ENCODE peak calls at places on chromosomes 1 and 21, in nine cellular contexts. Y, R, K, G, H, D, W, S and Q are unnamed samples.

GRCh38 chr1:65564493-65564892 is 144.0 kb downstream of the LEPR start:
- DNase-seq in Y (no peak), R (no peak), K (no peak), G (no peak), H (no peak), D (no peak), W (no peak), S (no peak), Q (no peak)

GRCh38 chr1:25997759-25998074 is at the start of gene PAFAH2:
- DNase-seq in Y (no peak), R (no peak), K (no peak), G (no peak), H (no peak), D (no peak), W (no peak), S (no peak), Q (no peak)

GRCh38 chr1:93448983-93449805 is 1.3 kb downstream of the FNBP1L start:
- DNase-seq in Y (no peak), R (no peak), K (no peak), G (peak; percentile 65), H (no peak), D (no peak), W (peak; percentile 56), S (no peak), Q (peak; percentile 48)

GRCh38 chr1:56284933-56285332 is 294.4 kb downstream of the PLPP3 start:
- DNase-seq in Y (peak; percentile 77), R (no peak), K (peak; percentile 65), G (peak; percentile 72), H (peak; percentile 68), D (no peak), W (peak; percentile 27), S (no peak), Q (no peak)

GRCh38 chr21:33403128-33403785 is at the start of gene IFNGR2:
- DNase-seq in Y (no peak), R (peak; percentile 50), K (no peak), G (no peak), H (peak; percentile 70), D (no peak), W (no peak), S (peak; percentile 70), Q (no peak)

GRCh38 chr1:51916587-51917405 is 38.3 kb upstream of the NRDC start:
- DNase-seq in Y (no peak), R (no peak), K (no peak), G (peak; percentile 62), H (no peak), D (no peak), W (peak; percentile 20), S (no peak), Q (peak; percentile 77)

GRCh38 chr1:184836934-184837698 is 82.5 kb upstream of the EDEM3 start:
- DNase-seq in Y (no peak), R (no peak), K (no peak), G (no peak), H (no peak), D (no peak), W (no peak), S (no peak), Q (no peak)

GRCh38 chr1:89198081-89198480 is 661 bp downstream of the GBP4 start:
- DNase-seq in Y (no peak), R (no peak), K (no peak), G (no peak), H (no peak), D (no peak), W (no peak), S (no peak), Q (no peak)

GRCh38 chr1:170150921-170151320 is 5.2 kb downstream of the NTMT2 start:
- DNase-seq in Y (no peak), R (no peak), K (no peak), G (no peak), H (no peak), D (no peak), W (no peak), S (no peak), Q (no peak)

GRCh38 chr1:85991261-85991660 is 165.3 kb downstream of the COL24A1 start:
- DNase-seq in Y (no peak), R (no peak), K (no peak), G (no peak), H (no peak), D (no peak), W (no peak), S (no peak), Q (no peak)

GRCh38 chr21:36065497-36066036 is 4.3 kb upstream of the CBR1 start:
- DNase-seq in Y (no peak), R (no peak), K (no peak), G (peak; percentile 65), H (no peak), D (no peak), W (peak; percentile 66), S (no peak), Q (peak; percentile 74)

GRCh38 chr1:7561331-7561921 is 209.7 kb upstream of the VAMP3 start:
- DNase-seq in Y (no peak), R (no peak), K (no peak), G (peak; percentile 25), H (no peak), D (no peak), W (no peak), S (no peak), Q (no peak)
- TF ChIP-seq CTCF in Y (peak; percentile 31), R (peak; percentile 34), K (peak; percentile 37), G (peak; percentile 35), H (no peak), D (no peak), W (no peak), S (peak; percentile 73), Q (peak; percentile 47)

DNA sequence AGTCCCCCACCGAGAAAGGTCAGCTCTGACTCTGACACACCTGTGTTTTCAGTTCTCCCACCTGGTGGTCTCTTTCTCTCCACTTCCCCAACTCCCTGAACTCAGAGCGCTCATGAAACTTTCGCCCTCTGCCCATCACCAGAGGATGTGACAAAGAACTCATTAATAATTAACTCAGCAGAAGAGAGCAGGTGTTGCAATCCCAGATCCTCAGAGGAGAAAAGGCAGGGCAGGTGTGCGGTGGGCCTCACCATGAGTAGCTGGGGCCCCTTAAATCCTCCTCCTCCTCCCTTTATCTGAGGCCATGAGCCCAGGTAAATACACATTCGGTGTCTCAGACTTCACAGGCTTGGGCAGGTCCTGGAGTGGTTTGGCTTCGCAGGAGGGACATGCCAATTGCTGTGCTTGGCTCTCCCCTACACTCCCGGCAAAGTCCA is 1.7 kb upstream of the LAMB3 start:
- DNase-seq in Y (no peak), R (no peak), K (no peak), G (no peak), H (no peak), D (no peak), W (no peak), S (no peak), Q (peak; percentile 95)
- H3K4me3 ChIP-seq in Y (no peak overlapping the region), R (no peak overlapping the region), K (no peak overlapping the region), G (no peak overlapping the region), H (no peak overlapping the region), D (no peak overlapping the region), W (no peak overlapping the region), S (no peak overlapping the region), Q (no peak overlapping the region)

GRCh38 chr1:3284691-3285090 is 169.8 kb upstream of the ARHGEF16 start:
- DNase-seq in Y (no peak), R (no peak), K (no peak), G (no peak), H (no peak), D (no peak), W (no peak), S (no peak), Q (no peak)

GRCh38 chr1:3283849-3284248 is 170.6 kb upstream of the ARHGEF16 start:
- DNase-seq in Y (no peak), R (peak; percentile 51), K (no peak), G (no peak), H (no peak), D (no peak), W (peak; percentile 4), S (no peak), Q (no peak)

GRCh38 chr1:3281735-3282134 is 172.7 kb upstream of the ARHGEF16 start:
- DNase-seq in Y (no peak), R (no peak), K (no peak), G (no peak), H (no peak), D (no peak), W (no peak), S (no peak), Q (no peak)

GRCh38 chr1:3282186-3282585 is 172.3 kb upstream of the ARHGEF16 start:
- DNase-seq in Y (no peak), R (no peak), K (no peak), G (no peak), H (no peak), D (no peak), W (no peak), S (no peak), Q (no peak)

GRCh38 chr1:3282656-3283430 is 171.6 kb upstream of the ARHGEF16 start:
- DNase-seq in Y (no peak), R (no peak), K (no peak), G (no peak), H (no peak), D (no peak), W (no peak), S (no peak), Q (no peak)
- H3K27me3 ChIP-seq in Y (peaks cover 6% of the 10 kb centered on the region), R (peaks cover 40% of the 10 kb centered on the region), K (peaks cover 15% of the 10 kb centered on the region), G (peaks cover 10% of the 10 kb centered on the region), H (peaks cover 40% of the 10 kb centered on the region), D (no peaks in the 10 kb centered on the region), W (no peaks in the 10 kb centered on the region), S (no peaks in the 10 kb centered on the region), Q (no peaks in the 10 kb centered on the region)

DNA sequence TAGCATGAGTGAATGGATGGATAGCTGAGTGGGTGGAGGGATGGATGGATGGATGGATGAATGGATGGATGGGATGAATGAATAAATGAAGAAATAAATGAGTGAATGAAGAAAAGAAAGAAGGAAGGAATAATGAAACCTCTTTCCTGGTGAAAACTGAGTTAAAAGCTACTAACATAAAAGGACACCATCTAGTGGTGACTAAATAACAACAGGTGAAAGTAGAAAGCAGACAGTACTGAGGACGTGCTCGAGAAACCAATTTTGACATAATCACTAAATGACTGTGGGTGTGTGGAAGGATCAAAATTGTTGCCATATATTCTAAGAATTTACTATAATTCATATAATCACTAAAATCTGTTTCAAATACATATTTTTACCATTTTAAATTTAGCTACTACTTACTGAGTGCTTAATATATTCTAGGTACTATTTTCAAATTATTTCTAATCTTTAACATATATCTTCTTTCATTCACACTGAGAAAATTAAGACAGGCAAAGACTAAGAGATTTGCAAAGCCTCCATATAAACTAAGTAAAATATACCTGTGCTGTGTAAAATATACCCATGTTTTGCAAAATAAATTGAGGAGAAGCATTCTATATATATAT is 522.9 kb downstream of the LRRIQ3 start:
- DNase-seq in Y (no peak), R (no peak), K (no peak), G (no peak), H (no peak), D (no peak), W (peak; percentile 12), S (no peak), Q (peak; percentile 38)
- TF ChIP-seq CTCF in Y (peak; percentile 40), R (peak; percentile 62), K (peak; percentile 50), G (peak; percentile 37), H (peak; percentile 57), D (peak; percentile 28), W (no peak), S (peak; percentile 52), Q (peak; percentile 50)

GRCh38 chr1:231418741-231419107 is 3.4 kb downstream of the EGLN1 start:
- DNase-seq in Y (no peak), R (no peak), K (no peak), G (no peak), H (no peak), D (no peak), W (no peak), S (no peak), Q (peak; percentile 58)
- H3K4me3 ChIP-seq in Y (peak overlapping the region; percentile 77), R (peak overlapping the region; percentile 85), K (peak overlapping the region; percentile 91), G (peak overlapping the region; percentile 78), H (peak overlapping the region; percentile 66), D (peak overlapping the region; percentile 91), W (peak overlapping the region; percentile 87), S (peak overlapping the region; percentile 11), Q (no peak overlapping the region)

GRCh38 chr1:7531562-7532340 is 239.3 kb upstream of the VAMP3 start:
- DNase-seq in Y (no peak), R (no peak), K (no peak), G (no peak), H (no peak), D (no peak), W (no peak), S (no peak), Q (no peak)
- H3K27me3 ChIP-seq in Y (no peaks in the 10 kb centered on the region), R (peaks cover 29% of the 10 kb centered on the region), K (peaks cover 3% of the 10 kb centered on the region), G (no peaks in the 10 kb centered on the region), H (no peaks in the 10 kb centered on the region), D (no peaks in the 10 kb centered on the region), W (no peaks in the 10 kb centered on the region), S (no peaks in the 10 kb centered on the region), Q (no peaks in the 10 kb centered on the region)